ENCODE peak calls at places on chromosomes 1 and 21, in five cellular contexts. T is ovary, E is cardiac muscle cell, H is GM23248, L is psoas muscle. V is an unnamed sample.

GRCh38 chr1:215360786-215361185 is 206.3 kb upstream of the KCTD3 start:
- DNase-seq in L (no peak), T (no peak), E (no peak), H (no peak), V (no peak)

GRCh38 chr1:234336359-234336758 is 36.9 kb upstream of the COA6 start:
- DNase-seq in E (no peak), H (no peak), T (no peak), L (no peak), V (no peak)

GRCh38 chr1:57421366-57421765 is 2.5 kb downstream of the DAB1 start:
- DNase-seq in T (no peak), E (peak; percentile 6), L (no peak), H (peak; percentile 3), V (no peak)

GRCh38 chr1:6578624-6579373 is 995 bp upstream of the ZBTB48 start:
- DNase-seq in T (no peak), E (no peak), L (no peak), H (no peak), V (no peak)

GRCh38 chr1:9537863-9538668 is 1.2 kb upstream of the SLC25A33 start:
- DNase-seq in E (no peak), H (no peak), T (no peak), L (no peak), V (no peak)

GRCh38 chr1:115493834-115494233 is 147.9 kb upstream of the VANGL1 start:
- DNase-seq in T (no peak), E (no peak), L (no peak), H (no peak), V (no peak)

GRCh38 chr1:109626682-109627408 is 7.2 kb downstream of the AMPD2 start:
- DNase-seq in H (no peak), T (no peak), E (no peak), L (no peak), V (no peak)

GRCh38 chr1:204462229-204462561 is 32.4 kb downstream of the PIK3C2B start:
- DNase-seq in H (no peak), L (no peak), E (no peak), T (no peak), V (no peak)

GRCh38 chr1:227707807-227708206 is 27.3 kb downstream of the JMJD4 start:
- DNase-seq in L (no peak), T (no peak), E (no peak), H (no peak), V (no peak)

GRCh38 chr1:245753807-245754206 is 599.0 kb downstream of the KIF26B start:
- DNase-seq in E (no peak), T (no peak), H (no peak), L (no peak), V (no peak)

GRCh38 chr1:211648336-211648735 is 27.1 kb downstream of the NEK2 start:
- DNase-seq in E (peak; percentile 60), T (no peak), L (no peak), H (no peak), V (no peak)

GRCh38 chr1:17624540-17625256 is 85.2 kb downstream of the ARHGEF10L start:
- DNase-seq in H (peak; percentile 87), L (peak; percentile 80), E (peak; percentile 46), T (peak; percentile 54), V (no peak)

GRCh38 chr1:94235189-94236020 is 2.0 kb downstream of the ARHGAP29 start:
- DNase-seq in H (peak; percentile 65), T (no peak), L (no peak), E (peak; percentile 32), V (peak; percentile 70)

GRCh38 chr1:38029725-38030511 is 16.7 kb downstream of the POU3F1 start:
- DNase-seq in L (peak; percentile 37), H (peak; percentile 82), E (peak; percentile 75), T (peak; percentile 55), V (peak; percentile 75)

GRCh38 chr21:45830221-45830640 is 151.3 kb upstream of the COL6A1 start:
- DNase-seq in H (no peak), L (no peak), T (no peak), E (no peak), V (no peak)

GRCh38 chr1:236282159-236282716 is 480 bp upstream of the ERO1B start:
- DNase-seq in E (no peak), T (no peak), H (no peak), L (peak; percentile 18), V (no peak)

GRCh38 chr1:151254217-151255213 is at the start of gene PSMD4:
- DNase-seq in E (peak; percentile 98), L (peak; percentile 93), H (peak; percentile 98), T (peak; percentile 96), V (peak; percentile 97)

GRCh38 chr1:22119626-22120468 is 23.1 kb downstream of the WNT4 start:
- DNase-seq in T (no peak), H (no peak), E (no peak), L (no peak), V (no peak)

GRCh38 chr1:38064232-38064903 is 17.8 kb upstream of the POU3F1 start:
- DNase-seq in L (no peak), H (peak; percentile 85), E (peak; percentile 71), T (no peak), V (peak; percentile 92)

GRCh38 chr1:7784492-7785071 is 491 bp downstream of the PER3 start:
- DNase-seq in L (no peak), T (no peak), E (peak; percentile 2), H (peak; percentile 44), V (no peak)

GRCh38 chr1:100544791-100545190 is 6.9 kb downstream of the GPR88 start:
- DNase-seq in T (no peak), L (no peak), H (no peak), E (no peak), V (no peak)

GRCh38 chr1:226414098-226414698 is 6.3 kb upstream of the PARP1 start:
- DNase-seq in T (no peak), E (no peak), H (no peak), L (no peak), V (no peak)

GRCh38 chr1:18120638-18121037 is 13.0 kb downstream of the IGSF21 start:
- DNase-seq in E (no peak), L (no peak), T (no peak), H (no peak), V (no peak)

GRCh38 chr1:200518524-200518923 is 102.0 kb downstream of the KIF14 start:
- DNase-seq in E (no peak), L (no peak), T (no peak), H (no peak), V (no peak)

GRCh38 chr1:180213401-180214177 is 16.5 kb upstream of the LHX4 start:
- DNase-seq in E (peak; percentile 14), T (no peak), L (no peak), H (peak; percentile 57), V (no peak)

GRCh38 chr1:182600036-182600713 is 4.0 kb downstream of the RGS16 start:
- DNase-seq in E (no peak), L (no peak), H (no peak), T (no peak), V (no peak)

GRCh38 chr1:233708416-233708815 is 94.5 kb downstream of the KCNK1 start:
- DNase-seq in T (no peak), L (no peak), E (no peak), H (no peak), V (no peak)

GRCh38 chr21:22235866-22236590 is 1237.8 kb downstream of the NCAM2 start:
- DNase-seq in H (no peak), T (no peak), L (no peak), E (no peak), V (no peak)

GRCh38 chr1:9211291-9211811 is 23.2 kb upstream of the H6PD start:
- DNase-seq in E (peak; percentile 65), T (no peak), L (no peak), H (peak; percentile 48), V (no peak)

GRCh38 chr1:155272466-155273133 is 704 bp downstream of the CLK2 start:
- DNase-seq in L (no peak), T (no peak), E (peak; percentile 63), H (peak; percentile 86), V (no peak)

GRCh38 chr1:96508226-96508625 is 213.4 kb upstream of the PTBP2 start:
- DNase-seq in H (no peak), E (no peak), L (no peak), T (no peak), V (no peak)

GRCh38 chr1:232925421-232926202 is 24.8 kb upstream of the NTPCR start:
- DNase-seq in T (no peak), E (no peak), H (peak; percentile 60), L (no peak), V (no peak)

DNA sequence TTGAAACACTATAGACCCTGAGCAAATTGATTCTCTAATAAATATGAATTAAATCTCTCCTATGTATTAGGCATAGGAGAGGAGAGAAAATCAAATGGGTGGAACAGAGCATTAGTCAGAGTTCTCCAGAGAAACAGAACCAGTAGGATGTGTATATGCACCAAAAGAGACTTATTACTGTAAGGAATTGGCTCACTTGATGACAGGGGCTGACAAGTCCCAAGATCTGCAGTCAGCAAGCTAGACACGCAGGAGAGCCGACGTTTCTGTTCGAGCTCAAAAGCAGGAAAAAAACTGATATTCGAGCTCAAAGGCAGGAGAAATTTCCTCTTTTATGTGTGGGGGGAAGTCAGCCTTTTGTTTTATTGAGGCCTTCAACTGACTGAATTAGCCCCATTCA is 259.2 kb upstream of the KAZN start:
- DNase-seq in L (no peak), T (no peak), E (no peak), H (peak; percentile 17), V (no peak)
- H3K4me1 ChIP-seq in L (no peaks in the 10 kb centered on the region), T (no peaks in the 10 kb centered on the region), E (no peaks in the 10 kb centered on the region), H (peaks cover 17% of the 10 kb centered on the region), V (no peaks in the 10 kb centered on the region)

GRCh38 chr21:44794031-44794374 is 7.6 kb downstream of the UBE2G2 start:
- DNase-seq in L (no peak), E (no peak), T (no peak), H (no peak), V (no peak)
- H3K27ac ChIP-seq in L (peak overlapping the region; percentile 10), E (no peak overlapping the region), T (no peak overlapping the region), H (no peak overlapping the region), V (no peak overlapping the region)

DNA sequence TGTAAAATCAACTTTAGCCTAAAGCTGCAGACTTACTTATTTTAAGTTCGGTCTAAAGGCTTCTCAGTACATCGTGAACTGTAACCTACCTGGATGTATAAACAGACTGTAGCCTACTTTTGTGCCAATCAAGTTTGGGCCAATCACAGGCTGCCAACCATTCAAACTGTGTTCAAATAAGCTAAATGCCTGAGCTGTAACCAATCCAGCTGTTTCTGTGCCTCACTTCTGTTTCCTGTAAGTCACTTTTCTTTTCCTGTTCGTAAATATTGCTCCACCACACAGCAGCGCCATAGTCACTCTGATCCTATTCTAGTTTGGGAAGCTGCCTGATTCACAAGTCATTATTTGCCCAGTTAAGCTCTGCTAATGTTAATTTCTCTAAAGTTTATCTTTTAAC is 37.5 kb upstream of the SLAMF9 start:
- DNase-seq in L (no peak), T (no peak), H (peak; percentile 4), E (peak; percentile 19), V (peak; percentile 5)
- H3K4me3 ChIP-seq in L (no peak overlapping the region), T (no peak overlapping the region), H (no peak overlapping the region), E (no peak overlapping the region), V (no peak overlapping the region)

DNA sequence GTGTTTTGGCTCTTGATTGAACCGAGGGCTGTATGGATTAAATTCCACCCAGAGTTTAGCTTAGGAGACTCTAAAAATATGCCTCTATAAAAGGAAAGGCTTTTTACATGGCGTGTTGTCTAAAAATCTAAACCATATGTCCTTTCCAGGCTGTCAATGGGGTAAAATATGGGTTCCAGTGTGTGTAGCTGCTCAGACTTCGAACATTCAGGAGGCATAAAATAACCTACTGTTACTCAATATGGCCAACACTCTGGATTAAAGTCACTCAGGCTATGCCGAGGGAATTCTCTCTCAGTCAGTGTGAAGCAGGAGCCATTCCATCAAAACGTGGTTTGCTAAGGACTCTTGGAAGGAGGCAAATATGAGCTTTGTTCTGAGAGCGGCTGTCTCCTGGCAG is 135.3 kb downstream of the RUNX1 start:
- DNase-seq in E (no peak), L (no peak), H (peak; percentile 48), T (no peak), V (no peak)
- H3K4me1 ChIP-seq in E (no peaks in the 10 kb centered on the region), L (no peaks in the 10 kb centered on the region), H (peaks cover 48% of the 10 kb centered on the region), T (peaks cover 3% of the 10 kb centered on the region), V (no peaks in the 10 kb centered on the region)

V was measured in SJCRH30.